ENCODE peak calls at places on chromosomes 7 and 10, in seven cellular contexts. Z is thyroid gland, T is HepG2, M is IMR-90, J is gastrocnemius medialis, L is transverse colon, X is K562. N is an unnamed sample.

GRCh38 chr7:137873979-137874378 is 27.2 kb upstream of the DGKI start:
- DNase-seq in J (no peak), M (no peak), X (no peak), L (no peak), Z (no peak), T (no peak), N (no peak)

GRCh38 chr10:128310966-128311658 is 184.9 kb upstream of the MKI67 start:
- DNase-seq in X (no peak), Z (peak), M (no peak), J (no peak), L (no peak), T (no peak), N (no peak)

GRCh38 chr7:2870471-2870941 is 26.4 kb upstream of the GNA12 start:
- DNase-seq in L (peak), M (peak), X (peak), T (no peak), Z (peak), J (peak), N (no peak)

GRCh38 chr10:13648425-13648824 is 61.7 kb downstream of the PRPF18 start:
- DNase-seq in Z (no peak), M (no peak), X (no peak), J (no peak), T (no peak), L (no peak), N (no peak)

GRCh38 chr10:110327262-110327914 is 22.7 kb upstream of the SMNDC1 start:
- DNase-seq in J (no peak), L (no peak), T (no peak), Z (no peak), M (peak), X (no peak), N (no peak)

GRCh38 chr10:115432188-115432819 is 339.1 kb downstream of the ATRNL1 start:
- DNase-seq in Z (no peak), J (no peak), T (peak), L (no peak), X (no peak), M (peak), N (no peak)

GRCh38 chr7:96084880-96085551 is 236.9 kb downstream of the SLC25A13 start:
- DNase-seq in Z (no peak), L (no peak), J (no peak), T (no peak), M (peak), X (no peak), N (no peak)

GRCh38 chr7:70426249-70426880 is 705.6 kb upstream of the GALNT17 start:
- DNase-seq in Z (no peak), L (no peak), T (no peak), X (no peak), M (no peak), J (no peak), N (no peak)

GRCh38 chr10:78896169-78896931 is 172.4 kb upstream of the ZMIZ1 start:
- DNase-seq in T (no peak), L (no peak), M (no peak), J (peak), X (no peak), Z (no peak), N (no peak)

GRCh38 chr10:132395704-132396494 is 1.1 kb upstream of the PWWP2B start:
- DNase-seq in X (peak), T (peak), J (peak), M (no peak), L (peak), Z (peak), N (peak)

GRCh38 chr7:131298608-131298992 is 29.1 kb upstream of the MKLN1 start:
- DNase-seq in T (no peak), X (no peak), Z (no peak), L (no peak), J (no peak), M (no peak), N (no peak)

GRCh38 chr7:93949468-93949867 is 27.9 kb downstream of the GNG11 start:
- DNase-seq in M (peak), L (no peak), J (no peak), T (no peak), X (no peak), Z (no peak), N (no peak)

GRCh38 chr7:99741438-99741795 is 6.4 kb upstream of the CYP3A7 start:
- DNase-seq in X (no peak), T (no peak), J (no peak), L (no peak), Z (no peak), M (no peak), N (no peak)

GRCh38 chr10:3067045-3067858 is at the start of gene PFKP:
- DNase-seq in X (peak), L (peak), J (no peak), T (no peak), Z (peak), M (no peak), N (no peak)
- TF ChIP-seq POLR2A in X (peak), L (peak), J (peak), T (no peak), Z (peak), M (peak), N (peak)

DNA sequence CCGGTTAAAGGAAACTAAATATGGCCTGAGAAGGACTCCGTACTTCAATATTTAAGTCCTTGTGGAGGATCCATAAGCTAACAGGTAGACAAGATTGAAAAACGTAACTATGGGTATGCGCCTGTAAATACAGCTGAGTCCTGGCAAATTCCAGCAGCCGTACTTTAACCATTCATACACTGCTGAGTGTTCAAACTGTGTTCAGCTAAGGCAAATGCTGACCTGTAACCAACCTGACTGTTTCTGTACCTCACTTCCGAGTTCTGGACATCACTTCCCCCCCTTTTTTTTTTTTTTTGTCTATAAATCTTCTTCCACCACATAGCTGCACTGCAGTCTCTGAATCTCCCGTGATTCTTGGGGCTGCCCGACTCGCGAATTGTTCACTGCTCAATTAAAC is 69.1 kb downstream of the SRPK2 start:
- DNase-seq in M (no peak), T (no peak), L (no peak), Z (no peak), J (no peak), X (no peak), N (no peak)
- TF ChIP-seq POLR2A in M (no peak), T (no peak), L (no peak), Z (no peak), J (no peak), X (no peak), N (no peak)

DNA sequence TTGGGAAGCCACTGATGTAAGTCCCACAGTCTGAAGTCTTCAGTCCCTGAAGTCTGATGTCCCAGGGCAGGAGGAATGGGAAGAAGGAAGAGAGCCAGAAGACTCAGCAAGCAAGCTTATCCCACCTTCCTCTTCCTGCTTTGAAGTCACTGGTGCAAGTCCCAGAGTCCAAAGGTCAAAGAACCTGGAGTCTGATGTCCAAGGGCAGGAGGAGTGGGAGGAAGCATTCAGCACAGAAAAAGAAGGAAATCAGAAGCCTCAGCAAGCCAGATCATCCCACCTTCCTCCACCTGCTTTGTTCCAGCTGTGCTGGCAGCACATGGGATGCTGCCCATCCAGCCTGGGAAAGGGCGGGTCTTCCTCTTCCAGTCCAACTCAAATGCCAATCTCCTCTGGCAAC is 51.0 kb downstream of the ADAM12 start:
- DNase-seq in T (no peak), J (no peak), M (no peak), L (no peak), X (no peak), Z (no peak), N (no peak)
- TF ChIP-seq POLR2A in T (no peak), J (no peak), M (no peak), L (no peak), X (no peak), Z (no peak), N (no peak)

DNA sequence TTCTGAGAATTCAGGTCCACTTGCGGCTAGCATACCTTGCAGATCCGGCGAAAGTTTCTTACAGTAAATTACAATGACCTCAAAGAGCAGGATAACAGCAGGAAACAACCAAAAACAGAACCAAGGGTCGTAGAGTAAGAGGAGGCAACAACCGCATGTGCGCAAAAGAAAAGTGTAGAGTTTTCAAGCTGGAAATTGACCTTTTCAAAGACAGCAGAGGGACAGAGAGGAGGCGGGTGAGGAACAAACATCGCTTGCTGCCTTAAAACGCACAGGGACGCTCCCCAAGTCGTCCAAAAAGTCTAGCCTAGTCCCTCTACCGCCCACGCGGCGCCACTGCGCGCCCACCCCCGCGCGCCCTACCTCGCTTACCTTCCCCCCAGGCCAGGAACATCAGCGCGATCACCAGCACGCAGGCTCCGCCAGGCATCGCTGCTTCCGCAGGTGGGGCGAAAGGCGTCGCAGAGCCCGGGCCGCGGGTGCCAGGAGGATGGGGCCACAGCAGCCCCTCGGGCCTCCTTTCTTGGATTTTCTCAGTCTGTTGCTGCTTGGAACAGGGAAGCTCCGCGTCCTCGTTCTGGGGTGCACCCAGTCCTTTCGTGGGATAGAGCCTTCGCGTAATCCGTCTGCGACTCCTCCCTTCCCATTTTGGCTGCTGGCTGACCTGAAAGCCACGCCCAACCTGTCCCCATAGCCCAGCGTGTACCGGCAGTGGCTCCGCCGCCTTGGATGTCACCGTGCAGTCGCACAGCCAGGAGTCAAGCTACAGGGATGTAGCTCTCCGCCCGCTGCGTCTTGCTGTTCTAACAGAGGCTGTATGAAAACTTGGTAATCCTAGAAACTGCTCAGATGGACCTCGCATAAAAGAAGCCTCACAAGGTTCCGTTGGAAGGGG is at the start of gene VWDE:
- DNase-seq in L (peak), T (no peak), J (no peak), Z (peak), M (no peak), X (peak), N (peak)
- TF ChIP-seq POLR2A in L (no peak), T (no peak), J (no peak), Z (peak), M (no peak), X (peak), N (no peak)

GRCh38 chr10:61170594-61170993 is 226.6 kb upstream of the RHOBTB1 start:
- DNase-seq in L (no peak), J (peak), T (no peak), Z (no peak), M (no peak), X (no peak), N (no peak)

GRCh38 chr10:61172182-61172926 is 228.4 kb upstream of the RHOBTB1 start:
- DNase-seq in Z (no peak), J (no peak), X (no peak), L (no peak), T (no peak), M (no peak), N (no peak)

GRCh38 chr10:61166489-61166888 is 222.5 kb upstream of the RHOBTB1 start:
- DNase-seq in Z (no peak), J (no peak), T (no peak), M (no peak), X (no peak), L (no peak), N (no peak)

GRCh38 chr10:61166065-61166464 is 222.1 kb upstream of the RHOBTB1 start:
- DNase-seq in Z (no peak), M (no peak), T (no peak), J (no peak), X (no peak), L (no peak), N (no peak)

DNA sequence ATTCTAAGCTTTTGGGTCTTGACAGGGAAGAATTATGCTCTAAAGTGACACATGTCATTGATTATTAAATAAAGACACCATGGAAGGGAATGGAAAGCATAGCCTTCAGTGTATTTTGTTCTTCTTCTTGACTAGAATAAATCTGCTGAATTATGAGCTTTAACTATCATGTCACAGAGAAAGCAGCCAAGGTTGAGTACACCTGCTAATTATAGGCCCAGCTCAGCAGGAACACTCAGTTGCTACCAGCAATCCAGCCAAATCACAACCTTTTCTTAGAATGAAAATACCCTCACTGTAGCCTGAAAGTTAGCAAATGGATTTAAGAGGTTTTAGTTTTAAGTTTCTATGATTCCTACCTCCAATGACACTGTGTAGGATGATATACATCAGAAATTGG is 225.3 kb upstream of the RHOBTB1 start:
- DNase-seq in T (no peak), Z (no peak), J (peak), L (no peak), X (no peak), M (no peak), N (no peak)
- TF ChIP-seq POLR2A in T (no peak), Z (no peak), J (no peak), L (no peak), X (no peak), M (no peak), N (no peak)

GRCh38 chr10:77888356-77888703 is 38.2 kb downstream of the DLG5 start:
- DNase-seq in T (no peak), Z (no peak), L (no peak), J (no peak), X (no peak), M (no peak), N (no peak)

GRCh38 chr10:77887631-77888355 is 38.8 kb downstream of the DLG5 start:
- DNase-seq in X (no peak), M (no peak), L (no peak), J (no peak), T (peak), Z (peak), N (no peak)

GRCh38 chr10:77886795-77887355 is 39.7 kb downstream of the DLG5 start:
- DNase-seq in T (no peak), J (no peak), X (no peak), Z (no peak), L (no peak), M (no peak), N (no peak)

GRCh38 chr10:77890097-77890496 is 36.5 kb downstream of the DLG5 start:
- DNase-seq in M (no peak), Z (no peak), X (peak), L (no peak), T (no peak), J (no peak), N (no peak)

GRCh38 chr10:77889277-77889903 is 37.2 kb downstream of the DLG5 start:
- DNase-seq in Z (peak), X (peak), L (peak), M (no peak), J (peak), T (peak), N (peak)
- TF ChIP-seq POLR2A in Z (peak), X (no peak), L (no peak), M (no peak), J (peak), T (peak), N (no peak)

N was measured in breast epithelium.